ENCODE peak calls at places on chromosomes 7 and 10, in six cellular contexts. U is IMR-90, D is H9, E is neuronal stem cell, P is H1, W is trophoblast cell. G is an unnamed sample.

GRCh38 chr7:46396501-46396900 is 475.4 kb upstream of the IGFBP3 start:
- DNase-seq in U (no peak), D (no peak), E (no peak), P (no peak), W (no peak), G (no peak)

GRCh38 chr10:61682323-61682722 is 19.6 kb downstream of the CABCOCO1 start:
- DNase-seq in U (no peak), D (no peak), E (no peak), P (no peak), W (no peak), G (no peak)

GRCh38 chr10:22389856-22390589 is 44.7 kb downstream of the SPAG6 start:
- DNase-seq in U (no peak), D (no peak), E (no peak), P (no peak), W (no peak), G (no peak)

GRCh38 chr10:107915277-107915634 is 750.8 kb upstream of the SORCS1 start:
- DNase-seq in U (no peak), D (no peak), E (no peak), P (no peak), W (no peak), G (peak; percentile 17)

GRCh38 chr7:63789378-63790176 is 209.1 kb upstream of the ZNF722 start:
- DNase-seq in U (no peak), D (no peak), E (no peak), P (no peak), W (peak; percentile 90), G (no peak)

GRCh38 chr7:15751191-15751701 is 64.8 kb upstream of the MEOX2 start:
- DNase-seq in U (no peak), D (no peak), E (no peak), P (no peak), W (no peak), G (peak; percentile 29)

GRCh38 chr7:47538846-47539311 is 43.0 kb downstream of the TNS3 start:
- DNase-seq in U (no peak), D (no peak), E (no peak), P (no peak), W (peak; percentile 46), G (no peak)

GRCh38 chr10:75959912-75960311 is 528.5 kb downstream of the LRMDA start:
- DNase-seq in U (no peak), D (no peak), E (no peak), P (no peak), W (no peak), G (peak; percentile 55)

GRCh38 chr10:48803831-48804584 is 119.3 kb downstream of the WDFY4 start:
- DNase-seq in U (no peak), D (no peak), E (no peak), P (no peak), W (no peak), G (no peak)

GRCh38 chr7:148456351-148456750 is 134.2 kb upstream of the C7orf33 start:
- DNase-seq in U (no peak), D (no peak), E (no peak), P (no peak), W (no peak), G (no peak)

GRCh38 chr7:13115157-13115772 is 427.8 kb downstream of the ARL4A start:
- DNase-seq in U (peak; percentile 16), D (no peak), E (peak; percentile 39), P (no peak), W (peak; percentile 5), G (peak; percentile 61)

GRCh38 chr10:23291551-23292334 is 52.9 kb downstream of the C10orf67 start:
- DNase-seq in U (no peak), D (no peak), E (no peak), P (no peak), W (no peak), G (no peak)

GRCh38 chr7:21365866-21366624 is 61.8 kb upstream of the SP4 start:
- DNase-seq in U (peak; percentile 30), D (no peak), E (no peak), P (no peak), W (peak; percentile 93), G (peak; percentile 14)

GRCh38 chr7:29372351-29372931 is 177.9 kb downstream of the CHN2 start:
- DNase-seq in U (no peak), D (no peak), E (no peak), P (no peak), W (no peak), G (no peak)

GRCh38 chr10:132516771-132517725 is 20.5 kb upstream of the INPP5A start:
- DNase-seq in U (peak; percentile 96), D (peak; percentile 86), E (peak; percentile 51), P (peak; percentile 47), W (peak; percentile 83), G (peak; percentile 98)
- H4K91ac ChIP-seq in U (peak overlapping the region; percentile 85), D (no peak overlapping the region), E (no peak overlapping the region), P (peak overlapping the region; percentile 99), W (peak overlapping the region; percentile 50), G (peak overlapping the region; percentile 98)

GRCh38 chr7:157336383-157337315 is at the start of gene DNAJB6:
- DNase-seq in U (peak; percentile 90), D (peak; percentile 93), E (peak; percentile 93), P (peak; percentile 78), W (peak; percentile 95), G (peak; percentile 92)
- H3K4ac ChIP-seq in U (peak within 1 kb of the TSS; percentile 89), D (no peak within 1 kb of the TSS), E (no peak within 1 kb of the TSS), P (peak within 1 kb of the TSS; percentile 65), W (peak within 1 kb of the TSS; percentile 93), G (peak within 1 kb of the TSS; percentile 97)

DNA sequence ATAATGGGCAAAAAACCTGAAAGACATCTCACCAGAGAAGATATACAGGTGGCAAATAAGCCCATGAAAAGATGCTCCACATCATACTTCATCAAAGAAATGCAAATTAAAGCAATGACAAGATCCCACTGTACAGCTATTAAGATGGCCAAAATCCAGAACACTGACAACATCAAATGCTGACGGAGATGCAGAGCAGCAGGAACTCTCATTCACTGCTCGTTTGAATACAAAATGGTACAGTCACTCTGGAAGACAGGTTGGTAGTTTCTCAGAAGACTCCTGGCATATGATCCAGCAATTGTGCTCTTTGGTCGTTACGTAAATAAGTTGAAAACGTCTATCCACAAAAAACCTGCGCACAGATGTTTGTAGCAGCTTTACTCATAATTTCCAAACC is 35.5 kb downstream of the KIN start:
- DNase-seq in U (no peak), D (no peak), E (no peak), P (no peak), W (no peak), G (no peak)
- H4K91ac ChIP-seq in U (no peak overlapping the region), D (no peak overlapping the region), E (no peak overlapping the region), P (no peak overlapping the region), W (no peak overlapping the region), G (no peak overlapping the region)

GRCh38 chr7:112420236-112420945 is 29.9 kb upstream of the IFRD1 start:
- DNase-seq in U (peak; percentile 6), D (no peak), E (peak; percentile 41), P (no peak), W (no peak), G (no peak)
- H3K4ac ChIP-seq in U (peak overlapping the region; percentile 52), D (no peak overlapping the region), E (no peak overlapping the region), P (no peak overlapping the region), W (no peak overlapping the region), G (no peak overlapping the region)

GRCh38 chr10:68302503-68302823 is 29.4 kb upstream of the HNRNPH3 start:
- DNase-seq in U (no peak), D (no peak), E (no peak), P (no peak), W (no peak), G (no peak)

GRCh38 chr10:68303849-68304412 is 27.9 kb upstream of the HNRNPH3 start:
- DNase-seq in U (no peak), D (no peak), E (no peak), P (no peak), W (no peak), G (no peak)

GRCh38 chr10:68301790-68302502 is 29.9 kb upstream of the HNRNPH3 start:
- DNase-seq in U (peak; percentile 75), D (no peak), E (peak; percentile 14), P (no peak), W (peak; percentile 63), G (peak; percentile 55)

GRCh38 chr10:68302871-68303270 is 29.0 kb upstream of the HNRNPH3 start:
- DNase-seq in U (no peak), D (no peak), E (no peak), P (no peak), W (no peak), G (no peak)

DNA sequence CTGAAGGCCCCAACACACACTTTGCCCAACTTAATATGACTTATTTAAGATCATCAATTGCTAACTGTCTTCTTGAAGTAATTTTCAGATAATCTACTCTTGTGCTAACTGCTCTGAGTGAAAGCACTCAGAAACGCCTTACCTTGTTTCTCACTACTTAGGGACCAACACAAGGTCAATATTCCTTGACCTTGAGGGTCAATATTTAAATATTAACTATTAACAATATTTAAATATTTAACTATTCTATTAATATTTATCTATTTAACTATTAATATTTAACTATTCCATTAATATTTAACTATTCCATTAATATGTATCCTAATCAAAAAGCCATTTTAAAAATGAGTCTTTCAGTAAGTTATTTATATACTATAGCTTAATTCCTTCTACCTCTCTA is 26.0 kb upstream of the HNRNPH3 start:
- DNase-seq in U (no peak), D (no peak), E (no peak), P (no peak), W (no peak), G (no peak)
- H4K91ac ChIP-seq in U (no peak overlapping the region), D (no peak overlapping the region), E (no peak overlapping the region), P (no peak overlapping the region), W (no peak overlapping the region), G (no peak overlapping the region)

GRCh38 chr10:89279449-89279869 is 22.4 kb upstream of the IFIT2 start:
- DNase-seq in U (no peak), D (no peak), E (no peak), P (no peak), W (no peak), G (no peak)

GRCh38 chr10:89281606-89282395 is 20.0 kb upstream of the IFIT2 start:
- DNase-seq in U (no peak), D (no peak), E (no peak), P (no peak), W (no peak), G (no peak)

GRCh38 chr10:89283988-89284475 is 17.8 kb upstream of the IFIT2 start:
- DNase-seq in U (peak; percentile 81), D (peak; percentile 50), E (no peak), P (no peak), W (peak; percentile 51), G (peak; percentile 87)

GRCh38 chr10:89280501-89280900 is 21.3 kb upstream of the IFIT2 start:
- DNase-seq in U (no peak), D (no peak), E (no peak), P (no peak), W (no peak), G (no peak)

GRCh38 chr10:89283174-89283987 is 18.5 kb upstream of the IFIT2 start:
- DNase-seq in U (peak; percentile 64), D (no peak), E (no peak), P (no peak), W (no peak), G (peak; percentile 61)
- H3K4ac ChIP-seq in U (peak overlapping the region; percentile 81), D (no peak overlapping the region), E (no peak overlapping the region), P (no peak overlapping the region), W (no peak overlapping the region), G (peak overlapping the region; percentile 49)

GRCh38 chr10:19498348-19499290 is 317.6 kb upstream of the PLXDC2 start:
- DNase-seq in U (peak; percentile 3), D (no peak), E (no peak), P (no peak), W (peak; percentile 8), G (no peak)

GRCh38 chr10:19488592-19489280 is 327.5 kb upstream of the PLXDC2 start:
- DNase-seq in U (no peak), D (peak; percentile 92), E (peak; percentile 20), P (peak; percentile 34), W (peak; percentile 27), G (peak; percentile 30)

GRCh38 chr10:19499291-19499765 is 316.9 kb upstream of the PLXDC2 start:
- DNase-seq in U (no peak), D (no peak), E (no peak), P (no peak), W (no peak), G (no peak)

GRCh38 chr10:19493917-19494316 is 322.3 kb upstream of the PLXDC2 start:
- DNase-seq in U (no peak), D (peak; percentile 39), E (no peak), P (no peak), W (no peak), G (no peak)
- H4K91ac ChIP-seq in U (no peak overlapping the region), D (no peak overlapping the region), E (no peak overlapping the region), P (no peak overlapping the region), W (no peak overlapping the region), G (no peak overlapping the region)